ENCODE peak calls at places on chromosomes 2 and 18, in six cellular contexts. One of them, this sample, is unnamed.

GRCh38 chr18:13565228-13565627 is 161.1 kb downstream of the FAM210A start:
- DNase-seq in kidney glomerular epithelial cell: no peak
- DNase-seq in hypothalamus: peak; percentile 80
- DNase-seq in PC-9: no peak
- DNase-seq in colonic mucosa: no peak
- DNase-seq in MV-4-11: no peak
- DNase-seq in this sample: no peak

GRCh38 chr2:158998486-158999248 is 30.2 kb downstream of the TANC1 start:
- DNase-seq in kidney glomerular epithelial cell: no peak
- DNase-seq in hypothalamus: no peak
- DNase-seq in PC-9: no peak
- DNase-seq in colonic mucosa: no peak
- DNase-seq in MV-4-11: no peak
- DNase-seq in this sample: no peak

GRCh38 chr2:158795110-158795924 is at the start of gene DAPL1:
- DNase-seq in kidney glomerular epithelial cell: no peak
- DNase-seq in hypothalamus: no peak
- DNase-seq in PC-9: no peak
- DNase-seq in colonic mucosa: no peak
- DNase-seq in MV-4-11: peak; percentile 15
- DNase-seq in this sample: no peak

GRCh38 chr2:223882715-223883114 is 45.3 kb upstream of the AP1S3 start:
- DNase-seq in kidney glomerular epithelial cell: no peak
- DNase-seq in hypothalamus: no peak
- DNase-seq in PC-9: no peak
- DNase-seq in colonic mucosa: no peak
- DNase-seq in MV-4-11: no peak
- DNase-seq in this sample: no peak

GRCh38 chr2:40200516-40200915 is 251.4 kb downstream of the SLC8A1 start:
- DNase-seq in kidney glomerular epithelial cell: no peak
- DNase-seq in hypothalamus: no peak
- DNase-seq in PC-9: no peak
- DNase-seq in colonic mucosa: no peak
- DNase-seq in MV-4-11: no peak
- DNase-seq in this sample: no peak

GRCh38 chr18:79725486-79725885 is 45.9 kb downstream of the CTDP1 start:
- DNase-seq in kidney glomerular epithelial cell: no peak
- DNase-seq in hypothalamus: no peak
- DNase-seq in PC-9: no peak
- DNase-seq in colonic mucosa: no peak
- DNase-seq in MV-4-11: no peak
- DNase-seq in this sample: no peak

GRCh38 chr18:48408727-48409590 is at the start of gene ZBTB7C:
- DNase-seq in kidney glomerular epithelial cell: no peak
- DNase-seq in hypothalamus: no peak
- DNase-seq in PC-9: no peak
- DNase-seq in colonic mucosa: peak; percentile 37
- DNase-seq in MV-4-11: no peak
- DNase-seq in this sample: no peak

GRCh38 chr18:44804033-44804432 is 123.3 kb downstream of the SETBP1 start:
- DNase-seq in kidney glomerular epithelial cell: no peak
- DNase-seq in hypothalamus: no peak
- DNase-seq in PC-9: no peak
- DNase-seq in colonic mucosa: no peak
- DNase-seq in MV-4-11: no peak
- DNase-seq in this sample: no peak

GRCh38 chr2:237128026-237128703 is 42.5 kb downstream of the COPS8 start:
- DNase-seq in kidney glomerular epithelial cell: peak; percentile 95
- DNase-seq in hypothalamus: no peak
- DNase-seq in PC-9: peak; percentile 93
- DNase-seq in colonic mucosa: peak; percentile 75
- DNase-seq in MV-4-11: peak; percentile 71
- DNase-seq in this sample: peak; percentile 100

GRCh38 chr2:210459925-210460862 is 16.4 kb downstream of the LANCL1 start:
- DNase-seq in kidney glomerular epithelial cell: no peak
- DNase-seq in hypothalamus: no peak
- DNase-seq in PC-9: no peak
- DNase-seq in colonic mucosa: no peak
- DNase-seq in MV-4-11: no peak
- DNase-seq in this sample: no peak

GRCh38 chr2:73205611-73206010 is 3.2 kb downstream of the NOTO start:
- DNase-seq in kidney glomerular epithelial cell: no peak
- DNase-seq in hypothalamus: no peak
- DNase-seq in PC-9: no peak
- DNase-seq in colonic mucosa: no peak
- DNase-seq in MV-4-11: no peak
- DNase-seq in this sample: no peak

GRCh38 chr2:8669157-8669852 is 12.6 kb upstream of the ID2 start:
- DNase-seq in kidney glomerular epithelial cell: no peak
- DNase-seq in hypothalamus: no peak
- DNase-seq in PC-9: no peak
- DNase-seq in colonic mucosa: no peak
- DNase-seq in MV-4-11: no peak
- DNase-seq in this sample: no peak

GRCh38 chr2:119485336-119486110 is 38.8 kb downstream of the SCTR start:
- DNase-seq in kidney glomerular epithelial cell: no peak
- DNase-seq in hypothalamus: no peak
- DNase-seq in PC-9: no peak
- DNase-seq in colonic mucosa: no peak
- DNase-seq in MV-4-11: no peak
- DNase-seq in this sample: no peak

GRCh38 chr2:199465988-199466703 is 8.4 kb upstream of the SATB2 start:
- DNase-seq in kidney glomerular epithelial cell: no peak
- DNase-seq in hypothalamus: no peak
- DNase-seq in PC-9: no peak
- DNase-seq in colonic mucosa: peak; percentile 60
- DNase-seq in MV-4-11: no peak
- DNase-seq in this sample: no peak

GRCh38 chr18:26488417-26489009 is 59.8 kb downstream of the KCTD1 start:
- DNase-seq in kidney glomerular epithelial cell: no peak
- DNase-seq in hypothalamus: no peak
- DNase-seq in PC-9: peak; percentile 54
- DNase-seq in colonic mucosa: no peak
- DNase-seq in MV-4-11: no peak
- DNase-seq in this sample: no peak

GRCh38 chr2:70111752-70112591 is 24.7 kb downstream of the PCBP1 start:
- DNase-seq in kidney glomerular epithelial cell: peak; percentile 31
- DNase-seq in hypothalamus: no peak
- DNase-seq in PC-9: no peak
- DNase-seq in colonic mucosa: no peak
- DNase-seq in MV-4-11: no peak
- DNase-seq in this sample: no peak

GRCh38 chr18:52288403-52289004 is 51.5 kb upstream of the DCC start:
- DNase-seq in kidney glomerular epithelial cell: no peak
- DNase-seq in hypothalamus: no peak
- DNase-seq in PC-9: no peak
- DNase-seq in colonic mucosa: peak; percentile 23
- DNase-seq in MV-4-11: no peak
- DNase-seq in this sample: no peak

GRCh38 chr18:53698907-53699306 is 525.6 kb downstream of the MBD2 start:
- DNase-seq in kidney glomerular epithelial cell: peak; percentile 18
- DNase-seq in hypothalamus: no peak
- DNase-seq in PC-9: no peak
- DNase-seq in colonic mucosa: peak; percentile 46
- DNase-seq in MV-4-11: no peak
- DNase-seq in this sample: no peak

GRCh38 chr2:58967736-58968135 is 726.6 kb upstream of the FANCL start:
- DNase-seq in kidney glomerular epithelial cell: no peak
- DNase-seq in hypothalamus: no peak
- DNase-seq in PC-9: no peak
- DNase-seq in colonic mucosa: peak; percentile 21
- DNase-seq in MV-4-11: no peak
- DNase-seq in this sample: no peak

GRCh38 chr2:11073791-11074190 is 81.5 kb upstream of the SLC66A3 start:
- DNase-seq in kidney glomerular epithelial cell: no peak
- DNase-seq in hypothalamus: no peak
- DNase-seq in PC-9: no peak
- DNase-seq in colonic mucosa: no peak
- DNase-seq in MV-4-11: no peak
- DNase-seq in this sample: no peak

GRCh38 chr2:20635698-20636584 is 15.0 kb downstream of the HS1BP3 start:
- DNase-seq in kidney glomerular epithelial cell: peak; percentile 86
- DNase-seq in hypothalamus: peak; percentile 81
- DNase-seq in PC-9: peak; percentile 48
- DNase-seq in colonic mucosa: peak; percentile 87
- DNase-seq in MV-4-11: peak; percentile 54
- DNase-seq in this sample: peak; percentile 65

GRCh38 chr2:237693281-237694039 is 66.1 kb downstream of the LRRFIP1 start:
- DNase-seq in kidney glomerular epithelial cell: peak; percentile 78
- DNase-seq in hypothalamus: no peak
- DNase-seq in PC-9: peak; percentile 95
- DNase-seq in colonic mucosa: peak; percentile 54
- DNase-seq in MV-4-11: peak; percentile 13
- DNase-seq in this sample: no peak

GRCh38 chr2:166127217-166128155 is at the start of gene SCN1A:
- DNase-seq in kidney glomerular epithelial cell: peak; percentile 39
- DNase-seq in hypothalamus: no peak
- DNase-seq in PC-9: no peak
- DNase-seq in colonic mucosa: no peak
- DNase-seq in MV-4-11: peak; percentile 7
- DNase-seq in this sample: peak; percentile 9

GRCh38 chr2:144217853-144218633 is 301.9 kb downstream of the ZEB2 start:
- DNase-seq in kidney glomerular epithelial cell: no peak
- DNase-seq in hypothalamus: no peak
- DNase-seq in PC-9: no peak
- DNase-seq in colonic mucosa: no peak
- DNase-seq in MV-4-11: no peak
- DNase-seq in this sample: no peak

GRCh38 chr2:163637876-163638275 is 97.9 kb downstream of the FIGN start:
- DNase-seq in kidney glomerular epithelial cell: no peak
- DNase-seq in hypothalamus: no peak
- DNase-seq in PC-9: no peak
- DNase-seq in colonic mucosa: no peak
- DNase-seq in MV-4-11: no peak
- DNase-seq in this sample: peak; percentile 15

GRCh38 chr2:68466361-68466777 is 725 bp downstream of the FBXO48 start:
- DNase-seq in kidney glomerular epithelial cell: peak; percentile 20
- DNase-seq in hypothalamus: no peak
- DNase-seq in PC-9: peak; percentile 61
- DNase-seq in colonic mucosa: no peak
- DNase-seq in MV-4-11: peak; percentile 44
- DNase-seq in this sample: no peak

GRCh38 chr2:128276878-128277675 is 41.6 kb downstream of the HS6ST1 start:
- DNase-seq in kidney glomerular epithelial cell: no peak
- DNase-seq in hypothalamus: no peak
- DNase-seq in PC-9: no peak
- DNase-seq in colonic mucosa: no peak
- DNase-seq in MV-4-11: no peak
- DNase-seq in this sample: no peak

GRCh38 chr18:67730884-67731283 is 214.4 kb upstream of the DSEL start:
- DNase-seq in kidney glomerular epithelial cell: peak; percentile 75
- DNase-seq in hypothalamus: no peak
- DNase-seq in PC-9: no peak
- DNase-seq in colonic mucosa: no peak
- DNase-seq in MV-4-11: no peak
- DNase-seq in this sample: peak; percentile 6

GRCh38 chr2:145752091-145752806 is 1232.3 kb upstream of the ZEB2 start:
- DNase-seq in kidney glomerular epithelial cell: peak; percentile 71
- DNase-seq in hypothalamus: no peak
- DNase-seq in PC-9: no peak
- DNase-seq in colonic mucosa: no peak
- DNase-seq in MV-4-11: peak; percentile 69
- DNase-seq in this sample: peak; percentile 82

GRCh38 chr2:231342111-231342711 is 53.3 kb upstream of the B3GNT7 start:
- DNase-seq in kidney glomerular epithelial cell: no peak
- DNase-seq in hypothalamus: no peak
- DNase-seq in PC-9: no peak
- DNase-seq in colonic mucosa: no peak
- DNase-seq in MV-4-11: peak; percentile 90
- DNase-seq in this sample: no peak

GRCh38 chr2:127219716-127220090 is 396 bp downstream of the CYP27C1 start:
- DNase-seq in kidney glomerular epithelial cell: no peak
- DNase-seq in hypothalamus: no peak
- DNase-seq in PC-9: peak; percentile 26
- DNase-seq in colonic mucosa: no peak
- DNase-seq in MV-4-11: no peak
- DNase-seq in this sample: no peak

GRCh38 chr2:128742467-128742866 is 423.8 kb upstream of the HS6ST1 start:
- DNase-seq in kidney glomerular epithelial cell: no peak
- DNase-seq in hypothalamus: no peak
- DNase-seq in PC-9: no peak
- DNase-seq in colonic mucosa: no peak
- DNase-seq in MV-4-11: no peak
- DNase-seq in this sample: no peak

GRCh38 chr2:64453710-64454315 is at the start of gene LGALSL:
- DNase-seq in kidney glomerular epithelial cell: peak; percentile 57
- DNase-seq in hypothalamus: peak; percentile 69
- DNase-seq in PC-9: peak; percentile 71
- DNase-seq in colonic mucosa: peak; percentile 88
- DNase-seq in MV-4-11: no peak
- DNase-seq in this sample: no peak

GRCh38 chr2:30362468-30363081 is 84.5 kb upstream of the LCLAT1 start:
- DNase-seq in kidney glomerular epithelial cell: peak; percentile 96
- DNase-seq in hypothalamus: no peak
- DNase-seq in PC-9: peak; percentile 91
- DNase-seq in colonic mucosa: no peak
- DNase-seq in MV-4-11: no peak
- DNase-seq in this sample: no peak

GRCh38 chr2:217798743-217799552 is 203.8 kb downstream of the TNS1 start:
- DNase-seq in kidney glomerular epithelial cell: no peak
- DNase-seq in hypothalamus: no peak
- DNase-seq in PC-9: no peak
- DNase-seq in colonic mucosa: peak; percentile 24
- DNase-seq in MV-4-11: peak; percentile 98
- DNase-seq in this sample: no peak

GRCh38 chr2:204197601-204198000 is 261.0 kb downstream of the ICOS start:
- DNase-seq in kidney glomerular epithelial cell: no peak
- DNase-seq in hypothalamus: no peak
- DNase-seq in PC-9: no peak
- DNase-seq in colonic mucosa: no peak
- DNase-seq in MV-4-11: no peak
- DNase-seq in this sample: no peak